ENCODE peak calls at places on chromosome 19, in four cellular contexts. E, Q, S and D are unnamed samples. For H3K4me1, the result is how much of the 10 kb centered on the place peaks cover.

GRCh38 chr19:42152285-42152684 is 20.0 kb upstream of the POU2F2 start:
- DNase-seq in E (no peak), Q (no peak), S (no peak), D (no peak)

GRCh38 chr19:5964816-5965565 is 12.9 kb downstream of the RANBP3 start:
- DNase-seq in S (no peak), E (no peak), Q (no peak), D (no peak)

GRCh38 chr19:30209617-30210600 is 162.3 kb upstream of the ZNF536 start:
- DNase-seq in S (peak), E (peak), Q (no peak), D (no peak)

GRCh38 chr19:15337202-15337601 is 4.9 kb upstream of the BRD4 start:
- DNase-seq in E (no peak), Q (peak), S (no peak), D (no peak)

GRCh38 chr19:4375164-4375619 is 25.2 kb downstream of the SH3GL1 start:
- DNase-seq in E (peak), S (peak), Q (no peak), D (peak)

GRCh38 chr19:54388001-54388802 is 23.5 kb upstream of the LAIR1 start:
- DNase-seq in Q (no peak), S (no peak), E (no peak), D (no peak)

GRCh38 chr19:54574527-54575056 is 1.0 kb downstream of the LILRA2 start:
- DNase-seq in Q (no peak), E (no peak), S (no peak), D (no peak)

GRCh38 chr19:39672473-39672872 is 16.8 kb downstream of the LGALS16 start:
- DNase-seq in S (no peak), E (no peak), Q (no peak), D (no peak)

DNA sequence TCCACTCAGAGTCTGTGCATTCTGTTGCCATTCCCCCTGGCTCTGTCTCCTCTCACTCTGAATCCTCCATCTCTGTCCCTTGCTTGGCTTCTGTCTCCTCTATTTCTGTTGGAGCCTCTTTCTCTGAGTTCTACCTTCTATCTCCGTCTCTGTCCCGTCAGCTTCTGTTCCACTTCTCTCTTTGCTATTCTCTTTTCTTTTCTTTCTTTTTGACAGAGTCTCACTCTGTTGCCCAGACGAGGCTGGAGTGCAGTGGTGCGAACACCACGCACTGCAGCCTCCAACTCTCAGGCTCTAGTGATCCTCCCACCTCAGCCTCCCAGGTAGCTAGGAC is 33.8 kb upstream of the LRRC4B start:
- DNase-seq in E (no peak), S (no peak), Q (no peak), D (no peak)
- H3K56ac ChIP-seq in E (no peak), S (no peak), Q (no peak), D (no peak)

GRCh38 chr19:1621021-1621420 is 15.8 kb upstream of the UQCR11 start:
- DNase-seq in S (no peak), E (no peak), Q (no peak), D (no peak)
- H3K4me1 ChIP-seq in S (under half), E (under half), Q (under half), D (under half)

GRCh38 chr19:18417250-18418033 is 1.8 kb upstream of the SSBP4 start:
- DNase-seq in Q (peak), S (peak), E (peak), D (peak)

GRCh38 chr19:18414504-18415176 is 4.6 kb upstream of the SSBP4 start:
- DNase-seq in E (peak), Q (no peak), S (no peak), D (no peak)

GRCh38 chr19:18412610-18413239 is 6.5 kb upstream of the SSBP4 start:
- DNase-seq in Q (no peak), S (no peak), E (no peak), D (no peak)

GRCh38 chr19:18416778-18417249 is 2.4 kb upstream of the SSBP4 start:
- DNase-seq in S (peak), E (peak), Q (peak), D (peak)

DNA sequence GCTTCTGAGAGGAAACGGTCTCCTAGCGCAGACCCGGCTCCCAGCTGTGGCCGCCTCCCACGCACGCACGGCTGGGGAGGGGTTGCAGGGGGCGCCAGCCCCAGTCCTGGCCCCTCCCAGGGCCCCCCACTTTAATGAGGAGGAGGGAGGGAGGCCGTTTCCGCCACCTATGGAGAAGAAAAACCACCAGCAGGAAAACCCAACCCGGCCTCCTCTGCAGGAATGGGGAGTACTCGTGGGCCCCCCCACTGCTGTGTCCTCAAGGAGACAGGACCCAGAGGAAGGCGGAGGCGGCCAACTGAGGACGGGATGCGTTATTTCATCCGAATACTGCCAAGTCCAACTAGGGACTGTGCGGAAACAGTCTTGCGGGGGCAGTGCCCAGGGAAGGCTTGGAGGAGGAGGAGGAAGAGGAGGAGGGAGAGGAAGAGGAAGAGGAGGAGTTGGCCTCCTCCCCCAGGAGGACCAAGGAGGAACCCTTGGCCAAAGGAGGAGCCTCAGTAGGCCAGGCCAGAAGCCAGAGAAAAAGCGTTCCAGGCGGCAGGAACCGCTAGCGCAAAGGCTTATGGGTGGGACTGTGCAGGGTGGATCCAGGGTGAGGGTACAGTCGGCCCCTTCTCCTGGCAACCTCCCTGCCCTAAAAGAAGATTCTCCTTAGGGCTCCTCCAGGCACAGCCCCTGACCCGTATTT is 3.9 kb upstream of the SSBP4 start:
- DNase-seq in S (no peak), E (peak), Q (peak), D (no peak)
- H2AK5ac ChIP-seq in S (peak), E (no peak), Q (peak), D (no peak)

GRCh38 chr19:885536-886224 is 7.3 kb downstream of the MED16 start:
- DNase-seq in E (no peak), Q (no peak), S (no peak), D (no peak)

GRCh38 chr19:883661-884211 is 9.3 kb downstream of the MED16 start:
- DNase-seq in S (no peak), Q (no peak), E (peak), D (peak)

GRCh38 chr19:884420-885211 is 8.4 kb downstream of the MED16 start:
- DNase-seq in S (no peak), E (no peak), Q (no peak), D (no peak)

GRCh38 chr19:881385-882071 is 11.5 kb downstream of the MED16 start:
- DNase-seq in Q (no peak), S (no peak), E (no peak), D (no peak)

GRCh38 chr19:882871-883497 is 10.0 kb downstream of the MED16 start:
- DNase-seq in E (no peak), Q (no peak), S (no peak), D (no peak)
- H3K56ac ChIP-seq in E (no peak), Q (no peak), S (no peak), D (no peak)

GRCh38 chr19:17542793-17543582 is 12.5 kb upstream of the COLGALT1 start:
- DNase-seq in Q (no peak), E (no peak), S (no peak), D (no peak)
- H3K4me1 ChIP-seq in Q (under half), E (under half), S (under half), D (under half)